ENCODE peak calls at places on chromosomes 1 and 21, in five cellular contexts. V is upper lobe of right lung, L is MM.1S, K is foreskin keratinocyte, F is lower lobe of right lung. P is an unnamed sample.

GRCh38 chr1:84146375-84147032 is 2.4 kb downstream of the PRKACB start:
- DNase-seq in K (peak; percentile 57), F (no peak), V (no peak), L (no peak), P (no peak)

GRCh38 chr1:40662864-40663263 is 2.6 kb downstream of the RIMS3 start:
- DNase-seq in V (no peak), F (no peak), L (no peak), K (peak; percentile 69), P (no peak)

GRCh38 chr1:4698911-4699310 is 44.5 kb downstream of the AJAP1 start:
- DNase-seq in K (no peak), V (no peak), L (no peak), F (no peak), P (no peak)

GRCh38 chr1:219209578-219209977 is 35.9 kb downstream of the LYPLAL1 start:
- DNase-seq in V (no peak), K (no peak), L (no peak), F (no peak), P (no peak)

GRCh38 chr1:119294199-119294598 is 74.4 kb upstream of the HAO2 start:
- DNase-seq in L (no peak), V (no peak), F (no peak), K (no peak), P (no peak)

GRCh38 chr21:43865471-43866181 is 603 bp downstream of the AGPAT3 start:
- DNase-seq in F (peak; percentile 77), V (peak; percentile 83), K (no peak), L (peak; percentile 91), P (peak; percentile 58)

GRCh38 chr1:37633950-37634553 is 640 bp downstream of the RSPO1 start:
- DNase-seq in K (no peak), L (no peak), V (no peak), F (no peak), P (no peak)

GRCh38 chr1:198295975-198296374 is 139.2 kb downstream of the NEK7 start:
- DNase-seq in V (no peak), K (no peak), F (no peak), L (no peak), P (no peak)

GRCh38 chr1:233105225-233105624 is 154.8 kb downstream of the NTPCR start:
- DNase-seq in L (no peak), K (no peak), V (no peak), F (no peak), P (no peak)

GRCh38 chr1:77514871-77515776 is 167.3 kb downstream of the ZZZ3 start:
- DNase-seq in V (no peak), F (no peak), K (no peak), L (no peak), P (no peak)

GRCh38 chr1:22117851-22118250 is 25.0 kb downstream of the WNT4 start:
- DNase-seq in F (no peak), L (no peak), V (no peak), K (no peak), P (no peak)

GRCh38 chr1:245378352-245379144 is 223.8 kb downstream of the KIF26B start:
- DNase-seq in K (no peak), V (no peak), L (peak; percentile 42), F (no peak), P (no peak)

GRCh38 chr1:72282271-72282656 is at the start of gene NEGR1:
- DNase-seq in L (no peak), V (peak; percentile 68), F (peak; percentile 60), K (peak; percentile 42), P (no peak)

GRCh38 chr1:228940931-228941330 is 205.7 kb downstream of the RHOU start:
- DNase-seq in K (no peak), L (no peak), F (no peak), V (no peak), P (no peak)

GRCh38 chr1:16112558-16113555 is 39.4 kb upstream of the FAM131C start:
- DNase-seq in L (no peak), K (no peak), F (no peak), V (no peak), P (no peak)

GRCh38 chr1:156667968-156668709 is 9.1 kb downstream of the NES start:
- DNase-seq in F (no peak), V (no peak), K (no peak), L (no peak), P (no peak)

GRCh38 chr1:84289169-84289785 is 12.2 kb upstream of the SAMD13 start:
- DNase-seq in V (no peak), L (no peak), F (no peak), K (no peak), P (no peak)

GRCh38 chr21:41603476-41603875 is 95.5 kb upstream of the TMPRSS2 start:
- DNase-seq in L (no peak), V (no peak), K (no peak), F (no peak), P (no peak)

GRCh38 chr21:41604583-41605041 is 96.7 kb upstream of the TMPRSS2 start:
- DNase-seq in V (peak; percentile 47), F (no peak), L (no peak), K (no peak), P (no peak)

GRCh38 chr21:41605934-41606285 is 98.0 kb upstream of the TMPRSS2 start:
- DNase-seq in L (no peak), V (peak; percentile 50), K (no peak), F (no peak), P (no peak)

GRCh38 chr21:41606706-41607105 is 98.7 kb upstream of the TMPRSS2 start:
- DNase-seq in V (peak; percentile 20), F (no peak), K (no peak), L (no peak), P (no peak)

DNA sequence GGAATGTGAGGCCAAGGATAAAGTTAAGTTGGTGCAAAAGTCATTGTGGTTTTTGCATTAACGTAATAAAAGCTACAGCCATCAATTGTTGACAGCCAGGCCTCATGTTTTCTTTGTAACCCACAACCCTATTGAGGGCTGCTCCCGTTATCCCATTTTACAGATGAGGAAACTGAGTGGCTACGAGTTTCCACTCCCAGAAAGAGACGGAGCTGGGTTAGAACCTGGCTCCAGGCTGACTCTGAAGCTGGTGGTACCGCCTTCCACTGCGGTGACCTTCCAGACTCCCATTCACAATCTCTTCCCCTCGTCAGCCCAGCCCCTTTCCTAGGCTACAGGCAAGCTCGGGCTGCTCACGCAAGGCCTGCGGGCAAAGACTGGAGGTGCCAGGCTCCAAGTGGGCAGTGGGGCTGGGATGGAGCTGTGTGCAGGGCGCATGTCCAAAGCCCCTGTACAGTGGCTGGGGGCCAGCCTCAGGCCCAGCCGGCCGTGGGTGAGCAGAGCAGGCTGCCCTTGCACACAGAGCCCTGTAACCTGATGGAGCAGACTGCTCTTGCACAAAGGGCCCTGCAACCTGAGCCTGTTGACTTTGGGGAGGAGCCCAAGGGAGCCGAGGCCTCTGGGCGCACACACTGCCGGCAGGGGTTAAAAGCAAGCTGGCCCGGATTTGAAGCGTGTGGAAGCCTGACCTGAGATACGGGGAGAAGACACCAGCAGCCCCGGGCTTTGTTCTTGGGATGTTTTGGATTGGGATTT is 97.4 kb upstream of the TMPRSS2 start:
- DNase-seq in K (no peak), L (no peak), V (peak; percentile 68), F (no peak), P (no peak)
- H3K27ac ChIP-seq in K (no peak overlapping the region), L (no peak overlapping the region), V (no peak overlapping the region), F (no peak overlapping the region), P (no peak overlapping the region)

GRCh38 chr1:66351474-66351873 is 182.5 kb upstream of the SGIP1 start:
- DNase-seq in V (no peak), L (no peak), F (no peak), K (no peak), P (no peak)

GRCh38 chr1:66352783-66353182 is 181.2 kb upstream of the SGIP1 start:
- DNase-seq in K (no peak), F (no peak), V (no peak), L (no peak), P (no peak)

GRCh38 chr1:66353207-66353606 is 180.7 kb upstream of the SGIP1 start:
- DNase-seq in K (no peak), F (no peak), L (no peak), V (no peak), P (no peak)

GRCh38 chr1:66350001-66350547 is 183.9 kb upstream of the SGIP1 start:
- DNase-seq in L (peak; percentile 66), F (peak; percentile 52), V (no peak), K (no peak), P (peak; percentile 77)

DNA sequence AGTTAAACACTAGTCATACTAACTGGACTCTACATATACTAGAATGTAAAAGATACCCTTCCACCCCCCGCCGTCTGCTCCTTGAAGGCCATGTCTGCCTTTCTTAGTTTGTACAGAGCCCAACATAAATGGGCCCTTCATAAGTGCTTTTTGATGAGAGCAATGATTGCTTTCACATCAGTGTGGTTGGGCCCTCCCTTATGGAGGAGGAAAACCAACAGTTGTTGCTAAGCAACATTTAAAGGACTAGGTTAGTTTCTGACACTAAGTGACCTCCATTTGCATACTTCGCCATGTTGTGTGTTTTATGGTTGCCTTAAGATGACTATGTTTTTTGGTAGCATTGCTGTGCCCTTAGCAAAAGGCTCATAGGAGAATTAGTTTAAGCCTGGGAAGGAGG is 182.0 kb upstream of the SGIP1 start:
- DNase-seq in V (no peak), L (no peak), K (no peak), F (no peak), P (peak; percentile 85)
- H3K27ac ChIP-seq in V (peak overlapping the region; percentile 24), L (peak overlapping the region; percentile 32), K (no peak overlapping the region), F (peak overlapping the region; percentile 38), P (peak overlapping the region; percentile 70)

DNA sequence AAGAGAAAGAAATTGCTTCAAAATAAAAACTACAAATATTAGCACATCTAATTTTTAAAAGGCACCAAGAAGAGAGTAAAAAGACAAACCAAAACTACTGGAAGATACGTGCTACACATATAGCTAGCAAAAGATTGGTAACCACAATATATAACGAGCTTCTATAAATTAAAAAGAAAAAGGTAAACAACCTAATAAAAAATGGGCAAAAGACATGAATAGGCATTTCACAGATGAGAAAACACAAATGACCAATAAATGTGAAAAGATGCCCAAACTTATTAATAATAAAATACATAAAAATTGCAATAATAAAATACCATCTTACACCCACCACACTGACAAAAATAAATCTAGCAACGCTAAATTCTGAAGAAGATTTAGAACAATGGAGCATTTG is 26.2 kb downstream of the LEMD1 start:
- DNase-seq in F (no peak), L (no peak), K (no peak), V (no peak), P (no peak)
- H3K27ac ChIP-seq in F (no peak overlapping the region), L (no peak overlapping the region), K (no peak overlapping the region), V (no peak overlapping the region), P (no peak overlapping the region)

DNA sequence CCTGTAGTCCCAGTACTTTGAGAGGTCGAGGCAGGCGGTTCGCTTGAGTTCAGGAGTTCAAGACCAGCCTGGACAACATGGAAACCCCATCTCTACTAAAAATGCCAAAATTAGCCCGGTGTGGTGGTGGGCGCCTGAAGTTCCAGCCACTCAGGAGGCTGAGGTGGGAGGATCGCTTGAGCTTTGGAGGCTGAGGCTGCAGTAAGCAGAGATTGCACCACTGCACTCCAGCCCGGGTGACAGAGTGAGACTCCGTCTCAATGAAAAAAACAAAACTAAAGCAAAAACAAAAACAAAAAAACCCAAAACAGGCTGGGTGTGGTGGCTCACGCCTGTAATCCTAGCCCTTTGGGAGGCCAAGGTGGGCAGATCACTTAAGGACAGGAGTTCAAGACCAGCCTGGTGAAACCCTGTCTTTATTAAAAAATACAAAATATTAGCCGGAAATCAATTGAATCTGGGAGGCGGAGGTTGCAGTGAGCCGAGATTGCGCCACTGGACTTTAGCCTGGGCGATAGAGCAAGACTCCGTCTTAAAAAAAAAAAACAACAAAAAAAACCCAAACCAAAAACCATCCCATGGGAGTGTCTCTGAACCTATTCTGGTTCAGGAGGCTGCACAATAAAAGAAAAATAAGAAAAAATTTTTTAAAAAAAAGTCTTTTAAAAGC is 1.7 kb upstream of the CGN start:
- DNase-seq in V (no peak), F (no peak), L (no peak), K (no peak), P (no peak)
- H3K27ac ChIP-seq in V (no peak overlapping the region), F (peak overlapping the region; percentile 54), L (no peak overlapping the region), K (no peak overlapping the region), P (no peak overlapping the region)